ENCODE peak calls at places on chromosomes 6 and 20, in six cellular contexts. G is A549, O is IMR-90, D is H1, E is right lobe of liver, N is heart left ventricle. W is an unnamed sample.

GRCh38 chr6:151805286-151805840 is 2.1 kb upstream of the ESR1 start:
- DNase-seq in G (no peak), O (no peak), D (no peak), E (no peak), N (peak; percentile 34), W (no peak)

GRCh38 chr6:68233623-68234022 is 401.5 kb upstream of the ADGRB3 start:
- DNase-seq in G (no peak), O (peak; percentile 1), D (no peak), E (no peak), N (no peak), W (no peak)

GRCh38 chr6:73792738-73793137 is 96.7 kb downstream of the CD109 start:
- DNase-seq in G (no peak), O (no peak), D (no peak), E (no peak), N (no peak), W (no peak)

GRCh38 chr20:14792915-14793314 is 455.5 kb upstream of the FLRT3 start:
- DNase-seq in G (no peak), O (no peak), D (no peak), E (no peak), N (no peak), W (no peak)

GRCh38 chr20:51763965-51764602 is 4.1 kb downstream of the ATP9A start:
- DNase-seq in G (no peak), O (peak; percentile 27), D (no peak), E (no peak), N (no peak), W (no peak)

GRCh38 chr20:45946149-45946970 is 11.9 kb downstream of the PCIF1 start:
- DNase-seq in G (no peak), O (no peak), D (no peak), E (peak; percentile 90), N (peak; percentile 66), W (peak; percentile 90)

GRCh38 chr6:138596591-138596990 is 97.3 kb upstream of the NHSL1 start:
- DNase-seq in G (no peak), O (no peak), D (no peak), E (no peak), N (no peak), W (no peak)

GRCh38 chr20:63002511-63002910 is 4.3 kb downstream of the BHLHE23 start:
- DNase-seq in G (no peak), O (no peak), D (no peak), E (no peak), N (no peak), W (no peak)

GRCh38 chr6:76250666-76251065 is 178.2 kb upstream of the IMPG1 start:
- DNase-seq in G (no peak), O (no peak), D (no peak), E (no peak), N (no peak), W (no peak)

GRCh38 chr20:12068146-12068545 is 150.5 kb downstream of the BTBD3 start:
- DNase-seq in G (no peak), O (no peak), D (no peak), E (no peak), N (no peak), W (no peak)

GRCh38 chr6:37983720-37984501 is 164.4 kb downstream of the ZFAND3 start:
- DNase-seq in G (no peak), O (no peak), D (no peak), E (no peak), N (no peak), W (no peak)

GRCh38 chr6:33925869-33926268 is 122.1 kb upstream of the MLN start:
- DNase-seq in G (no peak), O (no peak), D (no peak), E (no peak), N (no peak), W (no peak)

GRCh38 chr6:41638801-41639555 is 710 bp downstream of the MDFI start:
- DNase-seq in G (no peak), O (no peak), D (no peak), E (no peak), N (no peak), W (no peak)
- H3K27ac ChIP-seq in G (no peak overlapping the region), O (no peak overlapping the region), D (no peak overlapping the region), E (no peak overlapping the region), N (no peak overlapping the region), W (no peak overlapping the region)

DNA sequence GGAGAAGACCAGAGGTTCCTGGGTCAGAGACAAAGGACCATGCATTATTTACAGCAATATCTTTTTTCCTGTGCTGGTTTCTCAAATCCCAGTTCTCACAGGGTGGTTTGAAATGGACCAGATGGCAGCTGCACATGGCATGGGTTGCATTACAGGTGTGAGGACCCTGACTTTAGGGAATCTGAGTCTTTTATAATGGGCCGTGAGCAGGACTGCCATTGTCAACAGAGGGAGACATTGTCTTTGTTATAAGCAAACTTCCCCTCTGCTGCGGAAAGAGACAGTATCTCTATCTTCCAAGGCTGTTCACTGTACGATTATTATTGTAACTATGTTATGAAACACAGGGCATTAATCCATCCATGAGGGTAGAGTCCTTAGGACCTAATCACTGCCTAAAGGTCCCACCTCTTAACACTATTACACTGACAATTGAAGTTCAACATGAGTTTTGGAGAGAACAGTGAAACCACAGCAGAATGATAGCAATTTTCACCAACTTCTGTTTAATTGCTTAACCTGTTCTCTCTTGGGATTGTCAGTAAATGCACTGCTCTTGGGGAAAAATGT is 156.1 kb upstream of the AGPAT4 start:
- DNase-seq in G (no peak), O (no peak), D (no peak), E (no peak), N (no peak), W (no peak)
- TF ChIP-seq CTCF in G (no peak), O (no peak), D (peak; percentile 48), E (no peak), N (no peak), W (no peak)

GRCh38 chr6:41073203-41073967 is 611 bp downstream of the NFYA start:
- DNase-seq in G (peak; percentile 58), O (peak; percentile 69), D (peak; percentile 41), E (peak; percentile 94), N (peak; percentile 90), W (peak; percentile 90)
- TF ChIP-seq POLR2A in G (peak; percentile 43), O (peak; percentile 88), D (peak; percentile 82), E (peak; percentile 98), N (peak; percentile 96), W (peak; percentile 77)

GRCh38 chr20:5171790-5172164 is 45.0 kb downstream of the CDS2 start:
- DNase-seq in G (no peak), O (no peak), D (no peak), E (no peak), N (no peak), W (no peak)
- H3K27ac ChIP-seq in G (no peak overlapping the region), O (no peak overlapping the region), D (no peak overlapping the region), E (peak overlapping the region; percentile 50), N (peak overlapping the region; percentile 74), W (no peak overlapping the region)

DNA sequence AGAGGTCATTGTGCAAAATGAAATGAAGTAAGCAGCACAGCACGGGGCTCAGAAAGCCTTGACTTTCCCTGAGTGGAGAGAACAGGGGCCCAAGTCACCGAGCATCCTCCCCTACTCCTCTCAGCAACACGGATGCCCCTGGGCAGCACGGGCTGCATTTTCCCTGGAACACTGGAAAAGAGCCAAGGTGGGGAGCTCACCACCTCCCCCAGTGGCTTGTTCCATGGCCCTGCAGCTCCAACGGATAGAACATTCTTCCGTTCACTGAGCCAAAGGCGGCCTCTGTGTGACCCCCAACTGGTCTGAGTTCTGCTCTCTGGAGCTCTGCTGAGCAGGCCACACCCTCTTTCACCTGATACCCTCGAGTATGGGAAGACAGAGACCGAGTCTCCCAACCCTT is 20.8 kb upstream of the EMILIN3 start:
- DNase-seq in G (no peak), O (no peak), D (no peak), E (no peak), N (peak; percentile 40), W (no peak)
- TF ChIP-seq CTCF in G (no peak), O (no peak), D (peak; percentile 59), E (no peak), N (no peak), W (no peak)

DNA sequence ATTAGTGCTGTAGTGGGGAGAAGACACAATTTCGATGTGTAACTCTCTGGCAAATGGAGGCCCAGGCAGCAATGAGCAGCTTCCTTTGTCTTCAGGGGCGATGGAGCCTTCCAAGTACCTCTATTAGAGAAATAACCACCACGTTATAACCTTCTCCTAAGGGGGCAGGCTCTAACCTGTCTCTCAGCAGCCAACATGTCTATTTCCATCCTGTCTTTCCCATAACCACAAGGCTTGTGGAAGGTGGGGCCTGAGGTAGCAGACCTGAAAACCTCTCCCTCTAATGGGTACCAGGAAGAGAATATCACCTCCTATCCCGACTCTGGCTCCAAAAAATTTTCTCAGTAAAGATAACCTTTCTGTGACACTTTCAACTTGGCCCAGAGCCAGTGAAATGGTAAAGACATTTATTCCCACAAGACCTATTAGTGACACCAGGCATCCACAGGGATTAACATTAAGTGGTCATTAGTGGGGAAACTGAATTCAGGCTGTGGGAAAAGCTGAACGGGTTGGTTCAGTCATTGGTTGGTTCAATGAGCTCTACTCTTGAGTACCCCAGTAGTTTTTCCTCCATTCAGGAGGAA is 4.0 kb downstream of the PEX6 start:
- DNase-seq in G (no peak), O (no peak), D (no peak), E (no peak), N (no peak), W (no peak)
- TF ChIP-seq POLR2A in G (no peak), O (no peak), D (no peak), E (no peak), N (no peak), W (no peak)

GRCh38 chr20:59222982-59223610 is 59.5 kb downstream of the ZNF831 start:
- DNase-seq in G (peak; percentile 18), O (no peak), D (no peak), E (no peak), N (no peak), W (no peak)

GRCh38 chr20:59221881-59222238 is 58.2 kb downstream of the ZNF831 start:
- DNase-seq in G (no peak), O (no peak), D (no peak), E (no peak), N (no peak), W (no peak)

GRCh38 chr20:59221049-59221748 is 57.6 kb downstream of the ZNF831 start:
- DNase-seq in G (no peak), O (no peak), D (no peak), E (no peak), N (no peak), W (no peak)

GRCh38 chr20:59223750-59224149 is 60.1 kb downstream of the ZNF831 start:
- DNase-seq in G (no peak), O (no peak), D (no peak), E (no peak), N (no peak), W (no peak)

GRCh38 chr20:59222239-59222981 is 58.8 kb downstream of the ZNF831 start:
- DNase-seq in G (peak; percentile 77), O (peak; percentile 66), D (peak; percentile 53), E (peak; percentile 74), N (peak; percentile 73), W (peak; percentile 83)
- H3K27ac ChIP-seq in G (peak overlapping the region; percentile 81), O (no peak overlapping the region), D (no peak overlapping the region), E (no peak overlapping the region), N (no peak overlapping the region), W (peak overlapping the region; percentile 61)